ENCODE peak calls at places on chromosome 13, in ten cellular contexts. G, E, L, A, U, D, N, F, W and X are unnamed samples.

GRCh38 chr13:65892859-65893258 is 1337.3 kb downstream of the PCDH9 start:
- DNase-seq in G (no peak), E (peak), L (no peak), A (no peak), U (no peak), D (no peak), N (no peak), F (no peak), W (no peak), X (no peak)

GRCh38 chr13:30735025-30735967 is at the start of gene ALOX5AP:
- DNase-seq in G (peak), E (no peak), L (peak), A (peak), U (no peak), D (no peak), N (no peak), F (no peak), W (peak), X (no peak)

GRCh38 chr13:30164141-30164540 is 143.2 kb downstream of the KATNAL1 start:
- DNase-seq in G (no peak), E (no peak), L (no peak), A (no peak), U (no peak), D (no peak), N (no peak), F (no peak), W (no peak), X (no peak)

GRCh38 chr13:35768126-35768525 is 291.6 kb upstream of the MAB21L1 start:
- DNase-seq in G (no peak), E (no peak), L (no peak), A (no peak), U (no peak), D (no peak), N (no peak), F (no peak), W (no peak), X (no peak)

GRCh38 chr13:112894423-112894672 is 74.7 kb upstream of the MCF2L start:
- DNase-seq in G (no peak), E (no peak), L (no peak), A (no peak), U (no peak), D (no peak), N (no peak), F (no peak), W (no peak), X (no peak)

GRCh38 chr13:98691360-98691759 is 61.1 kb downstream of the SLC15A1 start:
- DNase-seq in G (no peak), E (no peak), L (no peak), A (no peak), U (no peak), D (no peak), N (no peak), F (no peak), W (no peak), X (no peak)

GRCh38 chr13:48235814-48236135 is 2.8 kb downstream of the ITM2B start:
- DNase-seq in G (no peak), E (no peak), L (no peak), A (no peak), U (no peak), D (no peak), N (no peak), F (no peak), W (no peak), X (no peak)

GRCh38 chr13:27921421-27921960 is 1.7 kb downstream of the PDX1 start:
- DNase-seq in G (no peak), E (no peak), L (no peak), A (no peak), U (no peak), D (no peak), N (no peak), F (no peak), W (no peak), X (no peak)

GRCh38 chr13:22592515-22592914 is 588.3 kb upstream of the SGCG start:
- DNase-seq in G (no peak), E (peak), L (no peak), A (no peak), U (no peak), D (no peak), N (no peak), F (peak), W (peak), X (no peak)

GRCh38 chr13:49954674-49955455 is 18.7 kb upstream of the SPRYD7 start:
- DNase-seq in G (no peak), E (no peak), L (no peak), A (no peak), U (no peak), D (no peak), N (no peak), F (no peak), W (no peak), X (no peak)

GRCh38 chr13:109749365-109749764 is 37.0 kb downstream of the IRS2 start:
- DNase-seq in G (no peak), E (no peak), L (no peak), A (no peak), U (no peak), D (no peak), N (no peak), F (no peak), W (no peak), X (peak)

GRCh38 chr13:97629601-97630272 is 195.8 kb downstream of the RAP2A start:
- DNase-seq in G (no peak), E (no peak), L (no peak), A (no peak), U (no peak), D (no peak), N (no peak), F (no peak), W (no peak), X (no peak)

GRCh38 chr13:43720780-43721397 is 65.9 kb downstream of the ENOX1 start:
- DNase-seq in G (no peak), E (no peak), L (no peak), A (no peak), U (no peak), D (no peak), N (no peak), F (no peak), W (no peak), X (no peak)

GRCh38 chr13:51341804-51342203 is 2.3 kb downstream of the SERPINE3 start:
- DNase-seq in G (no peak), E (no peak), L (no peak), A (no peak), U (no peak), D (no peak), N (no peak), F (no peak), W (no peak), X (no peak)

GRCh38 chr13:21616880-21617279 is 12.9 kb upstream of the MICU2 start:
- DNase-seq in G (no peak), E (no peak), L (no peak), A (no peak), U (no peak), D (no peak), N (no peak), F (peak), W (no peak), X (no peak)

GRCh38 chr13:36919833-36920611 is at the start of gene SMAD9:
- DNase-seq in G (no peak), E (peak), L (no peak), A (no peak), U (peak), D (peak), N (peak), F (peak), W (no peak), X (no peak)

GRCh38 chr13:80630685-80631121 is 289.8 kb upstream of the SPRY2 start:
- DNase-seq in G (no peak), E (no peak), L (no peak), A (no peak), U (peak), D (no peak), N (no peak), F (no peak), W (peak), X (no peak)

GRCh38 chr13:51000576-51001260 is 91.1 kb downstream of the RNASEH2B start:
- DNase-seq in G (no peak), E (peak), L (no peak), A (no peak), U (no peak), D (no peak), N (no peak), F (no peak), W (no peak), X (peak)

GRCh38 chr13:27556109-27556508 is 64.2 kb downstream of the LNX2 start:
- DNase-seq in G (no peak), E (no peak), L (no peak), A (no peak), U (no peak), D (no peak), N (no peak), F (peak), W (peak), X (no peak)

GRCh38 chr13:43434185-43434584 is 352.6 kb downstream of the ENOX1 start:
- DNase-seq in G (no peak), E (no peak), L (no peak), A (no peak), U (no peak), D (no peak), N (no peak), F (no peak), W (no peak), X (no peak)

GRCh38 chr13:28031220-28031903 is 42.9 kb upstream of the URAD start:
- DNase-seq in G (no peak), E (no peak), L (peak), A (no peak), U (no peak), D (no peak), N (no peak), F (no peak), W (peak), X (no peak)

GRCh38 chr13:78460176-78460575 is 143.2 kb downstream of the POU4F1 start:
- DNase-seq in G (no peak), E (no peak), L (no peak), A (no peak), U (no peak), D (no peak), N (no peak), F (no peak), W (peak), X (no peak)

GRCh38 chr13:44649118-44649455 is 73.0 kb upstream of the TSC22D1 start:
- DNase-seq in G (no peak), E (no peak), L (no peak), A (no peak), U (no peak), D (no peak), N (no peak), F (no peak), W (no peak), X (no peak)

GRCh38 chr13:32911506-32911905 is 104.7 kb upstream of the KL start:
- DNase-seq in G (no peak), E (peak), L (no peak), A (no peak), U (peak), D (no peak), N (no peak), F (peak), W (peak), X (no peak)

GRCh38 chr13:104823709-104824108 is 1711.8 kb downstream of the EFNB2 start:
- DNase-seq in G (no peak), E (no peak), L (no peak), A (no peak), U (no peak), D (no peak), N (no peak), F (no peak), W (no peak), X (no peak)

GRCh38 chr13:30448441-30448840 is 17.3 kb downstream of the HMGB1 start:
- DNase-seq in G (no peak), E (no peak), L (no peak), A (no peak), U (no peak), D (no peak), N (no peak), F (no peak), W (no peak), X (peak)

GRCh38 chr13:101631403-101631802 is 178.9 kb downstream of the ITGBL1 start:
- DNase-seq in G (no peak), E (no peak), L (no peak), A (no peak), U (no peak), D (no peak), N (no peak), F (no peak), W (peak), X (no peak)

GRCh38 chr13:74868044-74868443 is 613.9 kb downstream of the TBC1D4 start:
- DNase-seq in G (no peak), E (peak), L (no peak), A (no peak), U (no peak), D (no peak), N (no peak), F (no peak), W (no peak), X (no peak)

GRCh38 chr13:39281539-39282150 is 243.4 kb downstream of the NHLRC3 start:
- DNase-seq in G (no peak), E (no peak), L (no peak), A (no peak), U (no peak), D (no peak), N (no peak), F (no peak), W (peak), X (no peak)

GRCh38 chr13:73056054-73056962 is 2.5 kb upstream of the KLF5 start:
- DNase-seq in G (no peak), E (peak), L (no peak), A (no peak), U (no peak), D (peak), N (no peak), F (peak), W (no peak), X (no peak)

GRCh38 chr13:27967203-27967735 is 1.8 kb downstream of the CDX2 start:
- DNase-seq in G (no peak), E (no peak), L (no peak), A (no peak), U (no peak), D (no peak), N (no peak), F (no peak), W (peak), X (no peak)

GRCh38 chr13:111480976-111481375 is 160.5 kb downstream of the TEX29 start:
- DNase-seq in G (no peak), E (no peak), L (no peak), A (no peak), U (no peak), D (no peak), N (no peak), F (no peak), W (no peak), X (no peak)

GRCh38 chr13:113192902-113193301 is 15.6 kb downstream of the PCID2 start:
- DNase-seq in G (no peak), E (peak), L (no peak), A (no peak), U (no peak), D (no peak), N (no peak), F (no peak), W (peak), X (no peak)

GRCh38 chr13:106103779-106104178 is 431.7 kb downstream of the EFNB2 start:
- DNase-seq in G (no peak), E (no peak), L (no peak), A (no peak), U (no peak), D (peak), N (no peak), F (no peak), W (peak), X (no peak)

GRCh38 chr13:97058417-97058816 is 64.1 kb upstream of the OXGR1 start:
- DNase-seq in G (no peak), E (no peak), L (no peak), A (no peak), U (no peak), D (no peak), N (no peak), F (no peak), W (no peak), X (no peak)

GRCh38 chr13:48506092-48506701 is 26.7 kb downstream of the RCBTB2 start:
- DNase-seq in G (no peak), E (no peak), L (no peak), A (no peak), U (no peak), D (no peak), N (no peak), F (no peak), W (no peak), X (no peak)

GRCh38 chr13:21218351-21219043 is 42.0 kb downstream of the MRPL57 start:
- DNase-seq in G (peak), E (no peak), L (peak), A (no peak), U (no peak), D (no peak), N (no peak), F (no peak), W (peak), X (no peak)

GRCh38 chr13:106867249-106867648 is 299.3 kb upstream of the ARGLU1 start:
- DNase-seq in G (no peak), E (no peak), L (no peak), A (no peak), U (no peak), D (no peak), N (no peak), F (no peak), W (no peak), X (no peak)

GRCh38 chr13:67048793-67049150 is 181.4 kb downstream of the PCDH9 start:
- DNase-seq in G (no peak), E (peak), L (no peak), A (no peak), U (no peak), D (no peak), N (no peak), F (peak), W (no peak), X (no peak)